ENCODE peak calls at places on chromosomes 11 and 22, in five cellular contexts. R is anterior cingulate cortex; P is stimulated activated CD4-positive, alpha-beta T cell treated with anti-CD3 and anti-CD28 coated beads, Interleukin-2, amount 100 ng/mL, for 4 hours; O is 8988T; G is psoas muscle. F is an unnamed sample.

GRCh38 chr22:38831166-38831945 is 12.5 kb downstream of the NPTXR start:
- DNase-seq in R (no peak), P (no peak), O (no peak), G (no peak), F (peak; percentile 9)

GRCh38 chr22:46087816-46088277 is 62.5 kb upstream of the PPARA start:
- DNase-seq in R (peak; percentile 96), P (no peak), O (no peak), G (peak; percentile 93), F (peak; percentile 58)

GRCh38 chr22:23534201-23534850 is 45.8 kb downstream of the IGLL1 start:
- DNase-seq in R (no peak), P (no peak), O (no peak), G (no peak), F (no peak)

GRCh38 chr11:100927579-100927978 is 202.0 kb downstream of the PGR start:
- DNase-seq in R (no peak), P (no peak), O (no peak), G (no peak), F (no peak)

GRCh38 chr11:94794287-94795168 is 26.4 kb downstream of the AMOTL1 start:
- DNase-seq in R (no peak), P (no peak), O (peak; percentile 38), G (peak; percentile 72), F (no peak)

GRCh38 chr11:118618115-118618990 is 10.9 kb downstream of the PHLDB1 start:
- DNase-seq in R (peak; percentile 34), P (no peak), O (no peak), G (peak; percentile 76), F (peak; percentile 11)

GRCh38 chr11:10538924-10539323 is 2.1 kb downstream of the RNF141 start:
- DNase-seq in R (no peak), P (no peak), O (no peak), G (no peak), F (no peak)

GRCh38 chr22:24106385-24107381 is 74.6 kb upstream of the SUSD2 start:
- DNase-seq in R (no peak), P (peak; percentile 40), O (no peak), G (no peak), F (no peak)

GRCh38 chr11:8056810-8057463 is 24.1 kb upstream of the TUB start:
- DNase-seq in R (no peak), P (no peak), O (no peak), G (peak; percentile 60), F (no peak)

GRCh38 chr11:100340416-100341323 is 346.4 kb upstream of the ARHGAP42 start:
- DNase-seq in R (no peak), P (no peak), O (no peak), G (no peak), F (no peak)

GRCh38 chr11:30284836-30285235 is 38.1 kb upstream of the ARL14EP start:
- DNase-seq in R (no peak), P (no peak), O (no peak), G (no peak), F (no peak)

GRCh38 chr11:44260081-44260480 is 49.9 kb downstream of the ALX4 start:
- DNase-seq in R (no peak), P (no peak), O (no peak), G (no peak), F (no peak)

GRCh38 chr11:69348414-69349235 is 54.7 kb downstream of the MYEOV start:
- DNase-seq in R (no peak), P (no peak), O (no peak), G (no peak), F (no peak)

GRCh38 chr11:12019337-12019736 is 10.9 kb upstream of the DKK3 start:
- DNase-seq in R (no peak), P (no peak), O (no peak), G (no peak), F (no peak)

GRCh38 chr11:47948137-47948536 is 32.2 kb upstream of the PTPRJ start:
- DNase-seq in R (no peak), P (no peak), O (no peak), G (no peak), F (no peak)

GRCh38 chr11:108916290-108916689 is 251.4 kb downstream of the DDX10 start:
- DNase-seq in R (no peak), P (no peak), O (no peak), G (no peak), F (no peak)

GRCh38 chr22:49983148-49984042 is 22.8 kb downstream of the PIM3 start:
- DNase-seq in R (no peak), P (no peak), O (peak; percentile 6), G (peak; percentile 23), F (no peak)

GRCh38 chr22:27405672-27406388 is 395.7 kb downstream of the MN1 start:
- DNase-seq in R (no peak), P (no peak), O (peak; percentile 60), G (peak; percentile 65), F (peak; percentile 73)

GRCh38 chr11:1297576-1298473 is 11.6 kb downstream of the TOLLIP start:
- DNase-seq in R (no peak), P (no peak), O (no peak), G (peak; percentile 69), F (peak; percentile 9)

GRCh38 chr11:27013741-27014415 is 20.0 kb downstream of the FIBIN start:
- DNase-seq in R (no peak), P (no peak), O (no peak), G (no peak), F (no peak)

GRCh38 chr11:129804012-129804411 is 11.6 kb upstream of the TMEM45B start:
- DNase-seq in R (no peak), P (no peak), O (no peak), G (no peak), F (no peak)

GRCh38 chr11:118522571-118523072 is 4.7 kb upstream of the TTC36 start:
- DNase-seq in R (no peak), P (no peak), O (peak; percentile 66), G (no peak), F (no peak)

GRCh38 chr11:1639102-1639620 is 9.6 kb downstream of the KRTAP5-5 start:
- DNase-seq in R (no peak), P (no peak), O (no peak), G (peak; percentile 45), F (no peak)

GRCh38 chr11:45182902-45183301 is 36.5 kb downstream of the PRDM11 start:
- DNase-seq in R (no peak), P (no peak), O (peak; percentile 57), G (no peak), F (no peak)

F was measured in glutamatergic neuron.